ENCODE peak calls at places on chromosomes 3 and 15, in nine cellular contexts. One of them, this sample, is unnamed.

GRCh38 chr15:70297465-70298152 is 199.9 kb upstream of the TLE3 start:
- DNase-seq in tibial artery: no peak
- DNase-seq in stimulated activated CD4-positive, alpha-beta T cell treated with anti-CD3 and anti-CD28 coated beads, Interleukin-1b, Interleukin-23, amount 100 ng/mL, for 24 hours: no peak
- DNase-seq in stimulated activated CD8-positive, alpha-beta memory T cell treated with anti-CD3 and anti-CD28 coated beads, Interleukin-15, amount 100 ng/mL, for 4 hours: no peak
- DNase-seq in adipocyte: no peak
- DNase-seq in Right ventricle myocardium superior: no peak
- DNase-seq in WERI-Rb-1: no peak
- DNase-seq in T-helper 9 cell: no peak
- DNase-seq in effector CD4-positive, alpha-beta T cell: no peak
- DNase-seq in this sample: no peak

GRCh38 chr3:11459147-11459837 is 184.4 kb downstream of the VGLL4 start:
- DNase-seq in WERI-Rb-1: no peak
- DNase-seq in effector CD4-positive, alpha-beta T cell: no peak
- DNase-seq in tibial artery: no peak
- DNase-seq in Right ventricle myocardium superior: no peak
- DNase-seq in T-helper 9 cell: no peak
- DNase-seq in adipocyte: peak; percentile 61
- DNase-seq in stimulated activated CD4-positive, alpha-beta T cell treated with anti-CD3 and anti-CD28 coated beads, Interleukin-1b, Interleukin-23, amount 100 ng/mL, for 24 hours: no peak
- DNase-seq in stimulated activated CD8-positive, alpha-beta memory T cell treated with anti-CD3 and anti-CD28 coated beads, Interleukin-15, amount 100 ng/mL, for 4 hours: no peak
- DNase-seq in this sample: no peak

GRCh38 chr3:191051037-191051436 is 148.0 kb upstream of the OSTN start:
- DNase-seq in effector CD4-positive, alpha-beta T cell: no peak
- DNase-seq in WERI-Rb-1: no peak
- DNase-seq in stimulated activated CD8-positive, alpha-beta memory T cell treated with anti-CD3 and anti-CD28 coated beads, Interleukin-15, amount 100 ng/mL, for 4 hours: no peak
- DNase-seq in Right ventricle myocardium superior: no peak
- DNase-seq in adipocyte: peak; percentile 84
- DNase-seq in stimulated activated CD4-positive, alpha-beta T cell treated with anti-CD3 and anti-CD28 coated beads, Interleukin-1b, Interleukin-23, amount 100 ng/mL, for 24 hours: no peak
- DNase-seq in tibial artery: no peak
- DNase-seq in T-helper 9 cell: no peak
- DNase-seq in this sample: peak; percentile 31

GRCh38 chr3:148748323-148748722 is 50.6 kb downstream of the AGTR1 start:
- DNase-seq in effector CD4-positive, alpha-beta T cell: no peak
- DNase-seq in stimulated activated CD4-positive, alpha-beta T cell treated with anti-CD3 and anti-CD28 coated beads, Interleukin-1b, Interleukin-23, amount 100 ng/mL, for 24 hours: no peak
- DNase-seq in stimulated activated CD8-positive, alpha-beta memory T cell treated with anti-CD3 and anti-CD28 coated beads, Interleukin-15, amount 100 ng/mL, for 4 hours: no peak
- DNase-seq in T-helper 9 cell: no peak
- DNase-seq in tibial artery: no peak
- DNase-seq in WERI-Rb-1: no peak
- DNase-seq in adipocyte: no peak
- DNase-seq in Right ventricle myocardium superior: no peak
- DNase-seq in this sample: no peak

GRCh38 chr3:190038050-190038631 is 82.6 kb downstream of the P3H2 start:
- DNase-seq in WERI-Rb-1: no peak
- DNase-seq in adipocyte: peak; percentile 61
- DNase-seq in Right ventricle myocardium superior: peak; percentile 62
- DNase-seq in T-helper 9 cell: no peak
- DNase-seq in tibial artery: peak; percentile 40
- DNase-seq in effector CD4-positive, alpha-beta T cell: no peak
- DNase-seq in stimulated activated CD4-positive, alpha-beta T cell treated with anti-CD3 and anti-CD28 coated beads, Interleukin-1b, Interleukin-23, amount 100 ng/mL, for 24 hours: no peak
- DNase-seq in stimulated activated CD8-positive, alpha-beta memory T cell treated with anti-CD3 and anti-CD28 coated beads, Interleukin-15, amount 100 ng/mL, for 4 hours: no peak
- DNase-seq in this sample: peak; percentile 24

GRCh38 chr15:75923756-75924155 is 20.1 kb downstream of the FBXO22 start:
- DNase-seq in WERI-Rb-1: no peak
- DNase-seq in effector CD4-positive, alpha-beta T cell: no peak
- DNase-seq in T-helper 9 cell: no peak
- DNase-seq in stimulated activated CD8-positive, alpha-beta memory T cell treated with anti-CD3 and anti-CD28 coated beads, Interleukin-15, amount 100 ng/mL, for 4 hours: no peak
- DNase-seq in stimulated activated CD4-positive, alpha-beta T cell treated with anti-CD3 and anti-CD28 coated beads, Interleukin-1b, Interleukin-23, amount 100 ng/mL, for 24 hours: no peak
- DNase-seq in adipocyte: no peak
- DNase-seq in Right ventricle myocardium superior: no peak
- DNase-seq in tibial artery: no peak
- DNase-seq in this sample: no peak

GRCh38 chr3:171378586-171378985 is 81.6 kb downstream of the TNIK start:
- DNase-seq in WERI-Rb-1: no peak
- DNase-seq in stimulated activated CD4-positive, alpha-beta T cell treated with anti-CD3 and anti-CD28 coated beads, Interleukin-1b, Interleukin-23, amount 100 ng/mL, for 24 hours: no peak
- DNase-seq in T-helper 9 cell: no peak
- DNase-seq in effector CD4-positive, alpha-beta T cell: no peak
- DNase-seq in adipocyte: no peak
- DNase-seq in tibial artery: no peak
- DNase-seq in Right ventricle myocardium superior: no peak
- DNase-seq in stimulated activated CD8-positive, alpha-beta memory T cell treated with anti-CD3 and anti-CD28 coated beads, Interleukin-15, amount 100 ng/mL, for 4 hours: no peak
- DNase-seq in this sample: no peak

GRCh38 chr3:130276203-130276803 is 69.2 kb upstream of the COL6A5 start:
- DNase-seq in effector CD4-positive, alpha-beta T cell: no peak
- DNase-seq in stimulated activated CD4-positive, alpha-beta T cell treated with anti-CD3 and anti-CD28 coated beads, Interleukin-1b, Interleukin-23, amount 100 ng/mL, for 24 hours: no peak
- DNase-seq in T-helper 9 cell: no peak
- DNase-seq in tibial artery: no peak
- DNase-seq in adipocyte: peak; percentile 90
- DNase-seq in WERI-Rb-1: peak; percentile 14
- DNase-seq in Right ventricle myocardium superior: no peak
- DNase-seq in stimulated activated CD8-positive, alpha-beta memory T cell treated with anti-CD3 and anti-CD28 coated beads, Interleukin-15, amount 100 ng/mL, for 4 hours: no peak
- DNase-seq in this sample: peak; percentile 33

GRCh38 chr15:36529296-36530011 is 50.0 kb upstream of the CDIN1 start:
- DNase-seq in tibial artery: no peak
- DNase-seq in adipocyte: no peak
- DNase-seq in T-helper 9 cell: no peak
- DNase-seq in WERI-Rb-1: no peak
- DNase-seq in stimulated activated CD8-positive, alpha-beta memory T cell treated with anti-CD3 and anti-CD28 coated beads, Interleukin-15, amount 100 ng/mL, for 4 hours: no peak
- DNase-seq in stimulated activated CD4-positive, alpha-beta T cell treated with anti-CD3 and anti-CD28 coated beads, Interleukin-1b, Interleukin-23, amount 100 ng/mL, for 24 hours: no peak
- DNase-seq in effector CD4-positive, alpha-beta T cell: no peak
- DNase-seq in Right ventricle myocardium superior: no peak
- DNase-seq in this sample: no peak

GRCh38 chr3:161345023-161345422 is 26.3 kb downstream of the SPTSSB start:
- DNase-seq in tibial artery: no peak
- DNase-seq in stimulated activated CD8-positive, alpha-beta memory T cell treated with anti-CD3 and anti-CD28 coated beads, Interleukin-15, amount 100 ng/mL, for 4 hours: no peak
- DNase-seq in stimulated activated CD4-positive, alpha-beta T cell treated with anti-CD3 and anti-CD28 coated beads, Interleukin-1b, Interleukin-23, amount 100 ng/mL, for 24 hours: no peak
- DNase-seq in Right ventricle myocardium superior: no peak
- DNase-seq in T-helper 9 cell: no peak
- DNase-seq in adipocyte: no peak
- DNase-seq in WERI-Rb-1: no peak
- DNase-seq in effector CD4-positive, alpha-beta T cell: no peak
- DNase-seq in this sample: no peak

GRCh38 chr3:57892423-57892822 is 115.8 kb upstream of the FLNB start:
- DNase-seq in stimulated activated CD4-positive, alpha-beta T cell treated with anti-CD3 and anti-CD28 coated beads, Interleukin-1b, Interleukin-23, amount 100 ng/mL, for 24 hours: no peak
- DNase-seq in T-helper 9 cell: no peak
- DNase-seq in tibial artery: no peak
- DNase-seq in effector CD4-positive, alpha-beta T cell: no peak
- DNase-seq in stimulated activated CD8-positive, alpha-beta memory T cell treated with anti-CD3 and anti-CD28 coated beads, Interleukin-15, amount 100 ng/mL, for 4 hours: no peak
- DNase-seq in WERI-Rb-1: no peak
- DNase-seq in Right ventricle myocardium superior: no peak
- DNase-seq in adipocyte: no peak
- DNase-seq in this sample: no peak

GRCh38 chr3:38497026-38497425 is 886 bp downstream of the EXOG start:
- DNase-seq in effector CD4-positive, alpha-beta T cell: no peak
- DNase-seq in Right ventricle myocardium superior: no peak
- DNase-seq in stimulated activated CD8-positive, alpha-beta memory T cell treated with anti-CD3 and anti-CD28 coated beads, Interleukin-15, amount 100 ng/mL, for 4 hours: no peak
- DNase-seq in T-helper 9 cell: no peak
- DNase-seq in tibial artery: no peak
- DNase-seq in adipocyte: peak; percentile 48
- DNase-seq in stimulated activated CD4-positive, alpha-beta T cell treated with anti-CD3 and anti-CD28 coated beads, Interleukin-1b, Interleukin-23, amount 100 ng/mL, for 24 hours: no peak
- DNase-seq in WERI-Rb-1: no peak
- DNase-seq in this sample: no peak

GRCh38 chr15:90851114-90851513 is 17.3 kb upstream of the FURIN start:
- DNase-seq in adipocyte: no peak
- DNase-seq in tibial artery: no peak
- DNase-seq in stimulated activated CD4-positive, alpha-beta T cell treated with anti-CD3 and anti-CD28 coated beads, Interleukin-1b, Interleukin-23, amount 100 ng/mL, for 24 hours: no peak
- DNase-seq in effector CD4-positive, alpha-beta T cell: no peak
- DNase-seq in WERI-Rb-1: no peak
- DNase-seq in T-helper 9 cell: peak; percentile 37
- DNase-seq in stimulated activated CD8-positive, alpha-beta memory T cell treated with anti-CD3 and anti-CD28 coated beads, Interleukin-15, amount 100 ng/mL, for 4 hours: no peak
- DNase-seq in Right ventricle myocardium superior: no peak
- DNase-seq in this sample: no peak

GRCh38 chr15:88498991-88499390 is 31.5 kb downstream of the MRPS11 start:
- DNase-seq in stimulated activated CD8-positive, alpha-beta memory T cell treated with anti-CD3 and anti-CD28 coated beads, Interleukin-15, amount 100 ng/mL, for 4 hours: no peak
- DNase-seq in WERI-Rb-1: peak; percentile 91
- DNase-seq in effector CD4-positive, alpha-beta T cell: no peak
- DNase-seq in adipocyte: no peak
- DNase-seq in tibial artery: no peak
- DNase-seq in Right ventricle myocardium superior: no peak
- DNase-seq in T-helper 9 cell: no peak
- DNase-seq in stimulated activated CD4-positive, alpha-beta T cell treated with anti-CD3 and anti-CD28 coated beads, Interleukin-1b, Interleukin-23, amount 100 ng/mL, for 24 hours: no peak
- DNase-seq in this sample: peak; percentile 32

GRCh38 chr3:53196575-53197407 is 35.8 kb downstream of the PRKCD start:
- DNase-seq in T-helper 9 cell: no peak
- DNase-seq in Right ventricle myocardium superior: peak; percentile 44
- DNase-seq in WERI-Rb-1: peak; percentile 93
- DNase-seq in adipocyte: no peak
- DNase-seq in effector CD4-positive, alpha-beta T cell: no peak
- DNase-seq in stimulated activated CD8-positive, alpha-beta memory T cell treated with anti-CD3 and anti-CD28 coated beads, Interleukin-15, amount 100 ng/mL, for 4 hours: no peak
- DNase-seq in tibial artery: no peak
- DNase-seq in stimulated activated CD4-positive, alpha-beta T cell treated with anti-CD3 and anti-CD28 coated beads, Interleukin-1b, Interleukin-23, amount 100 ng/mL, for 24 hours: peak; percentile 38
- DNase-seq in this sample: no peak

GRCh38 chr15:28873006-28873405 is 12.8 kb upstream of the APBA2 start:
- DNase-seq in T-helper 9 cell: no peak
- DNase-seq in WERI-Rb-1: no peak
- DNase-seq in effector CD4-positive, alpha-beta T cell: no peak
- DNase-seq in Right ventricle myocardium superior: no peak
- DNase-seq in tibial artery: no peak
- DNase-seq in stimulated activated CD8-positive, alpha-beta memory T cell treated with anti-CD3 and anti-CD28 coated beads, Interleukin-15, amount 100 ng/mL, for 4 hours: no peak
- DNase-seq in stimulated activated CD4-positive, alpha-beta T cell treated with anti-CD3 and anti-CD28 coated beads, Interleukin-1b, Interleukin-23, amount 100 ng/mL, for 24 hours: no peak
- DNase-seq in adipocyte: no peak
- DNase-seq in this sample: no peak

GRCh38 chr15:100708916-100709315 is 106.5 kb downstream of the ASB7 start:
- DNase-seq in WERI-Rb-1: no peak
- DNase-seq in T-helper 9 cell: no peak
- DNase-seq in stimulated activated CD4-positive, alpha-beta T cell treated with anti-CD3 and anti-CD28 coated beads, Interleukin-1b, Interleukin-23, amount 100 ng/mL, for 24 hours: no peak
- DNase-seq in Right ventricle myocardium superior: no peak
- DNase-seq in stimulated activated CD8-positive, alpha-beta memory T cell treated with anti-CD3 and anti-CD28 coated beads, Interleukin-15, amount 100 ng/mL, for 4 hours: no peak
- DNase-seq in effector CD4-positive, alpha-beta T cell: no peak
- DNase-seq in adipocyte: no peak
- DNase-seq in tibial artery: peak; percentile 3
- DNase-seq in this sample: no peak

GRCh38 chr3:133987933-133988484 is 41.7 kb downstream of the SLCO2A1 start:
- DNase-seq in effector CD4-positive, alpha-beta T cell: no peak
- DNase-seq in tibial artery: no peak
- DNase-seq in Right ventricle myocardium superior: no peak
- DNase-seq in WERI-Rb-1: no peak
- DNase-seq in stimulated activated CD4-positive, alpha-beta T cell treated with anti-CD3 and anti-CD28 coated beads, Interleukin-1b, Interleukin-23, amount 100 ng/mL, for 24 hours: no peak
- DNase-seq in adipocyte: no peak
- DNase-seq in T-helper 9 cell: no peak
- DNase-seq in stimulated activated CD8-positive, alpha-beta memory T cell treated with anti-CD3 and anti-CD28 coated beads, Interleukin-15, amount 100 ng/mL, for 4 hours: no peak
- DNase-seq in this sample: no peak

GRCh38 chr15:45333550-45333949 is 44.8 kb downstream of the GATM start:
- DNase-seq in T-helper 9 cell: no peak
- DNase-seq in Right ventricle myocardium superior: peak; percentile 68
- DNase-seq in effector CD4-positive, alpha-beta T cell: no peak
- DNase-seq in adipocyte: no peak
- DNase-seq in WERI-Rb-1: peak; percentile 46
- DNase-seq in tibial artery: peak; percentile 37
- DNase-seq in stimulated activated CD8-positive, alpha-beta memory T cell treated with anti-CD3 and anti-CD28 coated beads, Interleukin-15, amount 100 ng/mL, for 4 hours: no peak
- DNase-seq in stimulated activated CD4-positive, alpha-beta T cell treated with anti-CD3 and anti-CD28 coated beads, Interleukin-1b, Interleukin-23, amount 100 ng/mL, for 24 hours: no peak
- DNase-seq in this sample: no peak

GRCh38 chr3:61699622-61700021 is 138.3 kb downstream of the PTPRG start:
- DNase-seq in T-helper 9 cell: no peak
- DNase-seq in effector CD4-positive, alpha-beta T cell: no peak
- DNase-seq in Right ventricle myocardium superior: no peak
- DNase-seq in adipocyte: no peak
- DNase-seq in WERI-Rb-1: no peak
- DNase-seq in tibial artery: no peak
- DNase-seq in stimulated activated CD8-positive, alpha-beta memory T cell treated with anti-CD3 and anti-CD28 coated beads, Interleukin-15, amount 100 ng/mL, for 4 hours: no peak
- DNase-seq in stimulated activated CD4-positive, alpha-beta T cell treated with anti-CD3 and anti-CD28 coated beads, Interleukin-1b, Interleukin-23, amount 100 ng/mL, for 24 hours: no peak
- DNase-seq in this sample: peak; percentile 24

GRCh38 chr15:95875141-95875643 is 455.3 kb upstream of the NR2F2 start:
- DNase-seq in stimulated activated CD4-positive, alpha-beta T cell treated with anti-CD3 and anti-CD28 coated beads, Interleukin-1b, Interleukin-23, amount 100 ng/mL, for 24 hours: no peak
- DNase-seq in Right ventricle myocardium superior: no peak
- DNase-seq in adipocyte: peak; percentile 83
- DNase-seq in tibial artery: peak; percentile 56
- DNase-seq in WERI-Rb-1: no peak
- DNase-seq in T-helper 9 cell: no peak
- DNase-seq in stimulated activated CD8-positive, alpha-beta memory T cell treated with anti-CD3 and anti-CD28 coated beads, Interleukin-15, amount 100 ng/mL, for 4 hours: no peak
- DNase-seq in effector CD4-positive, alpha-beta T cell: no peak
- DNase-seq in this sample: no peak

GRCh38 chr3:171457263-171458055 is 2.7 kb downstream of the TNIK start:
- DNase-seq in Right ventricle myocardium superior: no peak
- DNase-seq in stimulated activated CD8-positive, alpha-beta memory T cell treated with anti-CD3 and anti-CD28 coated beads, Interleukin-15, amount 100 ng/mL, for 4 hours: no peak
- DNase-seq in WERI-Rb-1: no peak
- DNase-seq in tibial artery: no peak
- DNase-seq in T-helper 9 cell: no peak
- DNase-seq in effector CD4-positive, alpha-beta T cell: no peak
- DNase-seq in stimulated activated CD4-positive, alpha-beta T cell treated with anti-CD3 and anti-CD28 coated beads, Interleukin-1b, Interleukin-23, amount 100 ng/mL, for 24 hours: no peak
- DNase-seq in adipocyte: no peak
- DNase-seq in this sample: no peak

GRCh38 chr3:69649713-69650419 is 89.4 kb upstream of the MITF start:
- DNase-seq in stimulated activated CD8-positive, alpha-beta memory T cell treated with anti-CD3 and anti-CD28 coated beads, Interleukin-15, amount 100 ng/mL, for 4 hours: no peak
- DNase-seq in adipocyte: no peak
- DNase-seq in WERI-Rb-1: no peak
- DNase-seq in effector CD4-positive, alpha-beta T cell: no peak
- DNase-seq in Right ventricle myocardium superior: no peak
- DNase-seq in stimulated activated CD4-positive, alpha-beta T cell treated with anti-CD3 and anti-CD28 coated beads, Interleukin-1b, Interleukin-23, amount 100 ng/mL, for 24 hours: no peak
- DNase-seq in T-helper 9 cell: no peak
- DNase-seq in tibial artery: no peak
- DNase-seq in this sample: no peak

GRCh38 chr3:45975696-45976095 is 19.9 kb downstream of the FYCO1 start:
- DNase-seq in T-helper 9 cell: no peak
- DNase-seq in Right ventricle myocardium superior: no peak
- DNase-seq in tibial artery: no peak
- DNase-seq in effector CD4-positive, alpha-beta T cell: no peak
- DNase-seq in stimulated activated CD4-positive, alpha-beta T cell treated with anti-CD3 and anti-CD28 coated beads, Interleukin-1b, Interleukin-23, amount 100 ng/mL, for 24 hours: no peak
- DNase-seq in adipocyte: no peak
- DNase-seq in WERI-Rb-1: no peak
- DNase-seq in stimulated activated CD8-positive, alpha-beta memory T cell treated with anti-CD3 and anti-CD28 coated beads, Interleukin-15, amount 100 ng/mL, for 4 hours: no peak
- DNase-seq in this sample: no peak

GRCh38 chr3:194596906-194597305 is 36.3 kb downstream of the TMEM44 start:
- DNase-seq in stimulated activated CD4-positive, alpha-beta T cell treated with anti-CD3 and anti-CD28 coated beads, Interleukin-1b, Interleukin-23, amount 100 ng/mL, for 24 hours: no peak
- DNase-seq in T-helper 9 cell: no peak
- DNase-seq in tibial artery: no peak
- DNase-seq in stimulated activated CD8-positive, alpha-beta memory T cell treated with anti-CD3 and anti-CD28 coated beads, Interleukin-15, amount 100 ng/mL, for 4 hours: no peak
- DNase-seq in effector CD4-positive, alpha-beta T cell: no peak
- DNase-seq in Right ventricle myocardium superior: peak; percentile 3
- DNase-seq in adipocyte: no peak
- DNase-seq in WERI-Rb-1: no peak
- DNase-seq in this sample: no peak

GRCh38 chr15:89946681-89947313 is 34.0 kb upstream of the ARPIN start:
- DNase-seq in stimulated activated CD4-positive, alpha-beta T cell treated with anti-CD3 and anti-CD28 coated beads, Interleukin-1b, Interleukin-23, amount 100 ng/mL, for 24 hours: no peak
- DNase-seq in Right ventricle myocardium superior: no peak
- DNase-seq in effector CD4-positive, alpha-beta T cell: no peak
- DNase-seq in tibial artery: no peak
- DNase-seq in T-helper 9 cell: no peak
- DNase-seq in adipocyte: no peak
- DNase-seq in stimulated activated CD8-positive, alpha-beta memory T cell treated with anti-CD3 and anti-CD28 coated beads, Interleukin-15, amount 100 ng/mL, for 4 hours: no peak
- DNase-seq in WERI-Rb-1: no peak
- DNase-seq in this sample: no peak

GRCh38 chr3:176623751-176624150 is 573.5 kb downstream of the TBL1XR1 start:
- DNase-seq in tibial artery: no peak
- DNase-seq in stimulated activated CD8-positive, alpha-beta memory T cell treated with anti-CD3 and anti-CD28 coated beads, Interleukin-15, amount 100 ng/mL, for 4 hours: no peak
- DNase-seq in T-helper 9 cell: no peak
- DNase-seq in effector CD4-positive, alpha-beta T cell: no peak
- DNase-seq in adipocyte: no peak
- DNase-seq in WERI-Rb-1: no peak
- DNase-seq in Right ventricle myocardium superior: no peak
- DNase-seq in stimulated activated CD4-positive, alpha-beta T cell treated with anti-CD3 and anti-CD28 coated beads, Interleukin-1b, Interleukin-23, amount 100 ng/mL, for 24 hours: no peak
- DNase-seq in this sample: peak; percentile 12